ENCODE peak calls at places on chromosomes 5 and 9, in eight cellular contexts. L is nephron progenitor cell, X is heart right ventricle, R is PC-9, K is brain microvascular endothelial cell, W is astrocyte, P is lower leg skin, D is fibroblast of lung. U is an unnamed sample.
A peak's percentile ranks its signal among the peaks of the same experiment; 100 is the strongest.

GRCh38 chr9:87855061-87855460 is 27.6 kb upstream of the SPATA31E1 start:
- DNase-seq in K (no peak), R (no peak), D (no peak), W (no peak), L (no peak), P (no peak), X (no peak), U (no peak)

GRCh38 chr5:112228672-112229071 is 190.4 kb downstream of the EPB41L4A start:
- DNase-seq in D (peak; percentile 25), R (peak; percentile 91), L (no peak), W (peak; percentile 57), P (no peak), K (peak; percentile 35), X (peak; percentile 82), U (no peak)

GRCh38 chr5:111694183-111694582 is 62.8 kb downstream of the NREP start:
- DNase-seq in X (no peak), K (peak; percentile 11), R (no peak), W (peak; percentile 30), D (peak; percentile 93), P (no peak), L (no peak), U (no peak)

GRCh38 chr9:82208741-82209450 is 220.3 kb downstream of the SPATA31D1 start:
- DNase-seq in L (no peak), W (no peak), P (no peak), X (no peak), K (no peak), R (no peak), D (no peak), U (no peak)

GRCh38 chr5:32955814-32956213 is 244.7 kb downstream of the NPR3 start:
- DNase-seq in X (no peak), K (peak; percentile 2), D (no peak), R (no peak), L (no peak), W (no peak), P (no peak), U (no peak)

GRCh38 chr9:94057918-94058317 is 26.3 kb upstream of the PTPDC1 start:
- DNase-seq in W (no peak), L (no peak), X (no peak), K (no peak), R (no peak), P (no peak), D (no peak), U (no peak)

GRCh38 chr5:18483386-18483785 is 849.1 kb downstream of the TAF11L14 start:
- DNase-seq in P (no peak), R (no peak), D (no peak), W (peak; percentile 2), L (no peak), K (no peak), X (no peak), U (no peak)

GRCh38 chr5:95628154-95628810 is 8.4 kb downstream of the GPR150 start:
- DNase-seq in D (no peak), W (no peak), R (no peak), X (no peak), K (no peak), P (no peak), L (no peak), U (no peak)

GRCh38 chr9:77601476-77602056 is 46.6 kb downstream of the GNA14 start:
- DNase-seq in W (no peak), L (no peak), X (no peak), D (no peak), K (no peak), P (no peak), R (no peak), U (no peak)

GRCh38 chr9:72292184-72292787 is 72.7 kb downstream of the ZFAND5 start:
- DNase-seq in D (peak; percentile 75), W (peak; percentile 56), R (no peak), K (peak; percentile 31), L (no peak), X (no peak), P (no peak), U (peak; percentile 49)

GRCh38 chr9:127858041-127858512 is 3.6 kb upstream of the ENG start:
- DNase-seq in L (no peak), D (no peak), R (no peak), W (no peak), X (peak; percentile 75), P (peak; percentile 92), K (no peak), U (no peak)

GRCh38 chr9:20726144-20726543 is 42.1 kb downstream of the FOCAD start:
- DNase-seq in D (no peak), L (no peak), R (no peak), P (no peak), W (no peak), K (no peak), X (no peak), U (no peak)

GRCh38 chr9:91954841-91955471 is 4.9 kb upstream of the ROR2 start:
- DNase-seq in D (peak; percentile 82), W (peak; percentile 86), L (peak; percentile 72), P (no peak), R (peak; percentile 16), X (no peak), K (peak; percentile 73), U (peak; percentile 53)

GRCh38 chr5:107808671-107809137 is 138.0 kb upstream of the EFNA5 start:
- DNase-seq in X (no peak), D (no peak), P (no peak), W (no peak), R (no peak), K (no peak), L (peak; percentile 84), U (no peak)

GRCh38 chr5:1404062-1404461 is 41.2 kb downstream of the SLC6A3 start:
- DNase-seq in W (no peak), D (no peak), R (no peak), P (no peak), K (no peak), L (no peak), X (no peak), U (no peak)

GRCh38 chr5:38780950-38781349 is 64.9 kb upstream of the OSMR start:
- DNase-seq in L (no peak), K (peak; percentile 78), P (no peak), R (peak; percentile 28), X (peak; percentile 81), D (peak; percentile 91), W (peak; percentile 75), U (no peak)

GRCh38 chr9:137724114-137724445 is 105.3 kb downstream of the EHMT1 start:
- DNase-seq in P (no peak), X (no peak), D (no peak), W (peak; percentile 19), L (no peak), R (no peak), K (peak; percentile 36), U (no peak)

GRCh38 chr5:86909461-86909881 is 291.7 kb downstream of the COX7C start:
- DNase-seq in L (no peak), K (no peak), X (no peak), W (peak; percentile 69), R (no peak), P (no peak), D (peak; percentile 45), U (no peak)

DNA sequence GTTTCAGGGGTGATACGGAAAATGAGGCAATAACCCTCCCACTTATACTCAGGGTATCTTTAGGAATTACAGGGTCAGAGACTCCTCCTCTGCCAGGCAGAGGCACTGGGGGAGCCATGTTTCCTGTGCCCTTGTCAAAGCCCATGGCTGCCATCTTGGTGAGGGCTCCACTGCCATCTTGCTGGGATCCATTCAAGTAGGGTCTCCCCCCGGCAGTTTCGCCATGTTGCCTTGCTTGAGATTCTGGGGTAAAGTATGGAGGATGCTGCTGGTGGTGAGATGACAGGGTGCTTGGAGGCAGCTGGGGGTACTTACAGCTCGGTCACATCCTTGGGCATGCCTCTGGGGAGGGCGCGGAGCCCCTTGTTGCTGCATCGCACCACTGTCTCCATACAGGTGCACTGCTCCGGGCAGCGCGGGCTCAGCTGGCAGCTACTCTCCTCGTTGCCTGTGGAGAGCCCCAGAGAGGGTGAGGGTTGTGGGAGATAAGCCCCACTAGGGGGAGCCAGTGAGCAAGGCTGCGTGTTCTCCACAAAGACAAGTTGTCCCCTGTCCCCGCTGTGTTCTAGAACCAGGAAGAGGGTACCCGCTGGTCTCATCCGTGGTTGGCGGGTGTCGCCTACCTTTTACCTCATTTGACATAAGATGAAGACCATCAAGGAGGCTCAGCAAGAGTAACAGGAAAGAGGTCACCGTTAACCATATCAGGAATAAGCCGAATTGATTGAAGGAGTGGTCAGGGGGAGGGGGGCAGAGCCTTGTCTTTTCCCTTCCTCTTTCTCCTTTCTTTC is 169.0 kb upstream of the PANK3 start:
- DNase-seq in P (peak; percentile 85), D (no peak), R (peak; percentile 15), K (no peak), W (no peak), X (no peak), L (peak; percentile 72), U (peak; percentile 74)
- TF ChIP-seq CTCF in P (no peak), D (no peak), R (peak; percentile 68), K (peak; percentile 74), W (peak; percentile 20), X (peak; percentile 51), L (peak; percentile 88), U (peak; percentile 57)

DNA sequence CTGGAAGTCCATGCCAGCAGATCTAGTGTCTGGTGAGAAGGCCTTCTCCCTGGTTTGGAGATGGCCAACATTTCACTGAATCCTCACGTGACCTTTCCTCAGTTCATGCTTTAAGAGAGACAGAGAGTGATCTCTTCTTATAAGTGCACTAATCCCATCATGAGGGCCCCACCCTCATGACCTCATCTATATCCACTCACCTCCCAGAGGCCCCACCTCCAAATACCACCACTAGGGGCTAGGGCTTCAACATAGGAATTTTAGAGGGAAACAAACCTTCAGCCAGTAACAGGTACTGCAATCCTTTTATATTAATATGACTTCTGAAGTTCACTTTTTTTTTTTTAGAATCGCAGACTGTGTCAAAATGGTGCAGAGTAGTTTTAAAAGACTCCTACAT is 496.9 kb upstream of the ADAMTS16 start:
- DNase-seq in P (no peak), X (no peak), D (no peak), R (no peak), W (no peak), K (no peak), L (no peak), U (no peak)
- TF ChIP-seq CTCF in P (no peak), X (no peak), D (no peak), R (no peak), W (no peak), K (no peak), L (no peak), U (no peak)

DNA sequence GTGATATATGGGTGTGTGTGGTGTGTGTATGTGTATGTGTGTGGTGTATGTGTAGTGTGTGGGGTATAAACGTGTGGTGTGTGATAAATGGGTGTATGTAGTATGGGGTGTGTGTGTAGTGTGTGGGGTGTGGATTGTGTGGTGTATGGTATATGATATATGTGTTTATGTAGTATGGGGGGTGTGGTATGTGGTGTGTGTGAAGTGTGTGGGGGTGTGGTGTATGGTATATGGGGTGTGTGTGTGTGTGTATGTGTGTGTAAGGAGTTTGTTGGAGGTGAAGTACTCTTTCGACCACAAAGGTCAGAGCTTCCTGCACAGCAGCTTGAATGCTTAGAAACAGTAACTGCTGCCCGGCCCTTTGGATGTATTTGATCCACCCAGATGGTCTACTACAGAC is 145.2 kb upstream of the IQGAP2 start:
- DNase-seq in P (no peak), L (no peak), K (no peak), R (no peak), X (no peak), W (no peak), D (no peak), U (no peak)
- TF ChIP-seq CTCF in P (no peak), L (no peak), K (no peak), R (no peak), X (no peak), W (no peak), D (no peak), U (no peak)

DNA sequence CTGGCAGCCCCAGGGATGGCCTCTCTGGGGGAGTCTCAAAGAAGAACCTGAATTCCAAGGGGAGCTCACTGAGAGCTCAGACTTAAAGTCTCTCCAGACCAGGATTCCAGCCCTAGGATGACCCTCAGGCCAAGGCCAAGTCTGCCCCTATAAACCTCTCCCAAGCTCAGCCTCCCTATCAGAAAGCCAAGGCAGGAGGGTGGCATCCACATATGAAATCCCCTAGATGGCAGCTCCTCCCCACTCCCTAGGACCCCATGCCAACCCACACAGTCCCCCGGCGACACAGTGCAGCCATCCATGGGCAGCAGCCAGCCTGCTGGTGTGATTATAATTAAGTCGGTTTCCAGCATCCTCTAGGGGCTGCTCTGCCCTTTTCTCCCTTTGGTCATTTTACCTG is 269.9 kb downstream of the CDK5RAP2 start:
- DNase-seq in R (no peak), X (no peak), P (peak; percentile 31), L (no peak), K (no peak), D (no peak), W (no peak), U (no peak)
- TF ChIP-seq CTCF in R (no peak), X (no peak), P (no peak), L (no peak), K (no peak), D (no peak), W (no peak), U (no peak)